ENCODE peak calls at places on chromosomes 6 and 20, in eight cellular contexts. P is iris pigment epithelial cell; C is hippocampal formation; M is GM20000; A is EL; T is tibial artery; N is T1000; D is central memory CD4-positive, alpha-beta T cell. L is an unnamed sample.

GRCh38 chr6:27161946-27162603 is 85.4 kb upstream of the PRSS16 start:
- DNase-seq in P (peak), C (no peak), M (peak), A (peak), T (no peak), N (peak), D (peak), L (peak)

GRCh38 chr20:24066075-24066700 is 77.6 kb upstream of the GGTLC1 start:
- DNase-seq in P (no peak), C (no peak), M (no peak), A (no peak), T (no peak), N (no peak), D (peak), L (no peak)

GRCh38 chr6:93272201-93272600 is 147.2 kb downstream of the EPHA7 start:
- DNase-seq in P (no peak), C (no peak), M (no peak), A (no peak), T (no peak), N (no peak), D (no peak), L (no peak)

GRCh38 chr20:24762791-24763350 is 186.2 kb upstream of the CST7 start:
- DNase-seq in P (no peak), C (no peak), M (no peak), A (no peak), T (no peak), N (no peak), D (no peak), L (no peak)

GRCh38 chr6:61134028-61134427 is 1152.0 kb downstream of the KHDRBS2 start:
- DNase-seq in P (no peak), C (no peak), M (no peak), A (no peak), T (no peak), N (no peak), D (no peak), L (no peak)

GRCh38 chr6:167089243-167090142 is 33.4 kb upstream of the CCR6 start:
- DNase-seq in P (no peak), C (no peak), M (no peak), A (no peak), T (no peak), N (no peak), D (no peak), L (no peak)

GRCh38 chr20:47347661-47348462 is 8.6 kb downstream of the ZMYND8 start:
- DNase-seq in P (peak), C (no peak), M (no peak), A (no peak), T (no peak), N (no peak), D (no peak), L (no peak)

GRCh38 chr6:17156112-17156921 is 54.5 kb downstream of the STMND1 start:
- DNase-seq in P (peak), C (peak), M (peak), A (peak), T (peak), N (peak), D (peak), L (peak)

GRCh38 chr20:62362991-62363919 is 3.9 kb downstream of the LAMA5 start:
- DNase-seq in P (no peak), C (no peak), M (no peak), A (no peak), T (no peak), N (no peak), D (no peak), L (no peak)